ENCODE peak calls at places on chromosomes 11 and 22, in five cellular contexts. W is activated gamma-delta T cell treated with Interleukin-2 at 50 U/mL for 16 hours; J is fibroblast of the aortic adventitia; T is activated CD8-positive, alpha-beta memory T cell treated with anti-CD3 and anti-CD28 coated beads for 4 hours; A is neural crest cell. S is an unnamed sample.
A peak's percentile ranks its signal among the peaks of the same experiment; 100 is the strongest.

GRCh38 chr11:94550513-94550912 is 6.8 kb downstream of the FUT4 start:
- DNase-seq in W (no peak), A (no peak), J (no peak), T (no peak), S (no peak)

GRCh38 chr11:107397357-107397756 is 60.3 kb downstream of the CWF19L2 start:
- DNase-seq in W (no peak), A (no peak), T (no peak), J (no peak), S (no peak)

GRCh38 chr11:122163420-122163819 is 47.4 kb upstream of the BLID start:
- DNase-seq in W (no peak), T (no peak), J (peak; percentile 84), A (no peak), S (no peak)

GRCh38 chr22:33883961-33884808 is 36.1 kb downstream of the LARGE1 start:
- DNase-seq in T (no peak), W (no peak), J (no peak), A (no peak), S (no peak)

GRCh38 chr22:44261861-44262595 is 50.7 kb downstream of the SHISAL1 start:
- DNase-seq in A (no peak), W (no peak), T (no peak), J (peak; percentile 39), S (no peak)

GRCh38 chr11:31397239-31397834 is 27.7 kb downstream of the DNAJC24 start:
- DNase-seq in A (no peak), T (no peak), J (peak; percentile 43), W (no peak), S (peak; percentile 29)

GRCh38 chr11:76119032-76119431 is 87.3 kb downstream of the WNT11 start:
- DNase-seq in T (no peak), J (no peak), W (no peak), A (no peak), S (no peak)

GRCh38 chr11:118625976-118626375 is 18.6 kb downstream of the PHLDB1 start:
- DNase-seq in W (no peak), J (no peak), T (no peak), A (no peak), S (no peak)

GRCh38 chr11:68276864-68277263 is 5.1 kb upstream of the C11orf24 start:
- DNase-seq in J (no peak), W (no peak), T (no peak), A (no peak), S (no peak)

GRCh38 chr11:75344186-75344585 is 7.3 kb downstream of the ARRB1 start:
- DNase-seq in T (no peak), W (no peak), A (no peak), J (no peak), S (no peak)

GRCh38 chr22:30209642-30210041 is 36.9 kb downstream of the LIF start:
- DNase-seq in A (no peak), J (no peak), W (no peak), T (no peak), S (no peak)

GRCh38 chr11:117910525-117910924 is 18.7 kb downstream of the TMPRSS13 start:
- DNase-seq in T (no peak), W (no peak), A (no peak), J (no peak), S (no peak)

GRCh38 chr11:96090711-96091110 is 166.8 kb upstream of the MTMR2 start:
- DNase-seq in W (no peak), J (peak; percentile 90), A (no peak), T (no peak), S (peak; percentile 74)

GRCh38 chr11:40746282-40746681 is 713.2 kb downstream of the LRRC4C start:
- DNase-seq in T (no peak), A (no peak), W (no peak), J (no peak), S (no peak)

GRCh38 chr22:19679476-19680099 is 34.7 kb upstream of the SEPTIN5 start:
- DNase-seq in W (peak; percentile 43), A (peak; percentile 26), T (peak; percentile 4), J (peak; percentile 12), S (no peak)

GRCh38 chr11:126426820-126427749 is 71.6 kb downstream of the ST3GAL4 start:
- DNase-seq in T (no peak), J (no peak), A (no peak), W (no peak), S (no peak)

GRCh38 chr22:19423906-19424500 is 7.5 kb downstream of the HIRA start:
- DNase-seq in A (no peak), W (no peak), T (no peak), J (no peak), S (no peak)

GRCh38 chr11:108112059-108112458 is 9.3 kb upstream of the ACAT1 start:
- DNase-seq in T (no peak), W (no peak), A (no peak), J (no peak), S (peak; percentile 46)

GRCh38 chr11:119370486-119371046 is 10.9 kb downstream of the USP2 start:
- DNase-seq in W (no peak), T (no peak), J (peak; percentile 26), A (no peak), S (no peak)

GRCh38 chr11:119339581-119340334 is 925 bp downstream of the C1QTNF5 start:
- DNase-seq in J (peak; percentile 57), W (no peak), T (no peak), A (peak; percentile 78), S (peak; percentile 51)

GRCh38 chr11:28466506-28466905 is 358.3 kb downstream of the METTL15 start:
- DNase-seq in W (no peak), T (no peak), J (no peak), A (no peak), S (no peak)

GRCh38 chr11:134511255-134511654 is 99.2 kb upstream of the B3GAT1 start:
- DNase-seq in J (no peak), A (no peak), T (no peak), W (no peak), S (no peak)

GRCh38 chr22:19705181-19705934 is 8.9 kb upstream of the SEPTIN5 start:
- DNase-seq in J (no peak), T (no peak), A (no peak), W (no peak), S (no peak)

GRCh38 chr11:2525166-2525861 is 80.5 kb downstream of the KCNQ1 start:
- DNase-seq in A (no peak), W (peak; percentile 2), J (no peak), T (no peak), S (no peak)

GRCh38 chr11:38577769-38578168 is 1979.7 kb upstream of the RAG2 start:
- DNase-seq in J (no peak), T (no peak), W (no peak), A (no peak), S (no peak)

GRCh38 chr22:43413826-43414225 is 2.0 kb downstream of the MPPED1 start:
- DNase-seq in A (no peak), J (no peak), T (no peak), W (no peak), S (no peak)

GRCh38 chr11:42465613-42466012 is 846.2 kb upstream of the API5 start:
- DNase-seq in T (no peak), A (no peak), W (no peak), J (no peak), S (no peak)